ENCODE peak calls at places on chromosomes 1 and 21, in five cellular contexts. T, R, Q, F and L are unnamed samples. For H3K4me1 and H3K27me3, the result is how much of the 10 kb centered on the place peaks cover.

GRCh38 chr1:67642694-67643093 is 42.3 kb upstream of the GADD45A start:
- DNase-seq in Q (peak), F (no peak), R (no peak), T (peak), L (no peak)

GRCh38 chr1:78237364-78237916 is 191.7 kb downstream of the GIPC2 start:
- DNase-seq in R (no peak), T (no peak), F (peak), Q (no peak), L (peak)

GRCh38 chr1:89758127-89758526 is 62.7 kb upstream of the LRRC8D start:
- DNase-seq in Q (no peak), R (no peak), T (no peak), F (no peak), L (no peak)

GRCh38 chr1:110677016-110677415 is 2.3 kb upstream of the KCNA3 start:
- DNase-seq in Q (no peak), T (no peak), R (no peak), F (no peak), L (no peak)

GRCh38 chr1:36913523-36914060 is 120.7 kb downstream of the GRIK3 start:
- DNase-seq in F (no peak), T (no peak), Q (no peak), R (no peak), L (no peak)

GRCh38 chr1:20974951-20975350 is 187.8 kb upstream of the HP1BP3 start:
- DNase-seq in F (no peak), T (no peak), R (no peak), Q (no peak), L (no peak)

GRCh38 chr1:151579436-151580225 is 32.2 kb upstream of the SNX27 start:
- DNase-seq in T (no peak), Q (no peak), F (no peak), R (no peak), L (no peak)

GRCh38 chr21:36526104-36526503 is 46.2 kb upstream of the CLDN14 start:
- DNase-seq in R (no peak), F (no peak), Q (no peak), T (no peak), L (no peak)

GRCh38 chr1:15802234-15802965 is 5.0 kb downstream of the UQCRHL start:
- DNase-seq in T (no peak), Q (peak), R (no peak), F (no peak), L (no peak)

GRCh38 chr1:220700591-220701179 is 10.5 kb downstream of the C1orf115 start:
- DNase-seq in T (no peak), Q (no peak), R (no peak), F (no peak), L (peak)

GRCh38 chr1:151047925-151048644 is 534 bp downstream of the C1orf56 start:
- DNase-seq in R (no peak), T (peak), Q (peak), F (peak), L (peak)

GRCh38 chr1:43432907-43433306 is 20.8 kb downstream of the HYI start:
- DNase-seq in F (no peak), T (no peak), Q (no peak), R (no peak), L (no peak)

GRCh38 chr1:154972517-154973343 is 1.8 kb upstream of the CKS1B start:
- DNase-seq in R (peak), T (peak), F (peak), Q (peak), L (peak)

GRCh38 chr1:3668585-3669300 is 16.4 kb downstream of the TP73 start:
- DNase-seq in R (no peak), Q (peak), F (peak), T (peak), L (peak)

GRCh38 chr21:32812035-32812434 is 40.5 kb upstream of the PAXBP1 start:
- DNase-seq in Q (peak), F (no peak), R (no peak), T (peak), L (no peak)

GRCh38 chr1:97577613-97578012 is 343.2 kb downstream of the DPYD start:
- DNase-seq in Q (no peak), T (no peak), R (no peak), F (no peak), L (no peak)

GRCh38 chr1:34740161-34740875 is 14.5 kb upstream of the GJB5 start:
- DNase-seq in R (no peak), T (no peak), Q (no peak), F (no peak), L (no peak)

GRCh38 chr1:6496360-6496704 is 4.9 kb upstream of the PLEKHG5 start:
- DNase-seq in F (no peak), Q (no peak), R (no peak), T (no peak), L (no peak)

GRCh38 chr1:211133393-211133840 is 531 bp downstream of the KCNH1 start:
- DNase-seq in F (no peak), R (no peak), Q (peak), T (peak), L (no peak)

GRCh38 chr1:81119319-81119718 is 681.4 kb upstream of the ADGRL2 start:
- DNase-seq in F (no peak), R (no peak), Q (no peak), T (no peak), L (no peak)

GRCh38 chr1:246291141-246291540 is 215.9 kb downstream of the SMYD3 start:
- DNase-seq in Q (no peak), T (no peak), R (no peak), F (no peak), L (no peak)

GRCh38 chr1:210446479-210446878 is 117.8 kb downstream of the HHAT start:
- DNase-seq in T (no peak), F (no peak), Q (no peak), R (no peak), L (peak)

GRCh38 chr1:189323090-189323489 is 1154.6 kb downstream of the BRINP3 start:
- DNase-seq in T (no peak), Q (no peak), R (no peak), F (no peak), L (no peak)

GRCh38 chr1:150577557-150578277 is 1.7 kb downstream of the MCL1 start:
- DNase-seq in T (no peak), R (no peak), F (no peak), Q (no peak), L (peak)

GRCh38 chr21:38796426-38796825 is 9.3 kb upstream of the ETS2 start:
- DNase-seq in F (no peak), Q (no peak), R (no peak), T (no peak), L (no peak)

GRCh38 chr1:46408356-46409062 is 14.4 kb downstream of the FAAH start:
- DNase-seq in Q (no peak), F (no peak), T (no peak), R (no peak), L (no peak)

GRCh38 chr1:204348197-204348596 is 11.5 kb downstream of the PLEKHA6 start:
- DNase-seq in T (no peak), Q (no peak), F (peak), R (no peak), L (peak)

GRCh38 chr1:86421601-86422280 is 2.2 kb upstream of the CLCA2 start:
- DNase-seq in R (no peak), Q (no peak), T (no peak), F (no peak), L (no peak)

GRCh38 chr1:74343191-74343590 is 108.0 kb downstream of the TNNI3K start:
- DNase-seq in T (peak), F (no peak), R (no peak), Q (peak), L (no peak)

GRCh38 chr21:27586326-27586725 is 619.4 kb upstream of the ADAMTS5 start:
- DNase-seq in Q (no peak), F (no peak), R (no peak), T (no peak), L (no peak)

GRCh38 chr1:203084588-203085527 is 954 bp downstream of the MYOG start:
- DNase-seq in R (no peak), F (peak), T (peak), Q (no peak), L (peak)

GRCh38 chr1:244502630-244503029 is 41.6 kb downstream of the CATSPERE start:
- DNase-seq in T (no peak), R (no peak), Q (no peak), F (no peak), L (no peak)

GRCh38 chr1:215636258-215636965 is 69.3 kb downstream of the KCTD3 start:
- DNase-seq in Q (peak), T (peak), F (no peak), R (no peak), L (peak)
- H3K4me3 ChIP-seq in Q (no peak), T (no peak), F (peak), R (peak), L (no peak)

GRCh38 chr1:116911779-116912469 is 2.2 kb downstream of the PTGFRN start:
- DNase-seq in T (no peak), F (no peak), R (no peak), Q (no peak), L (no peak)
- H3K4me1 ChIP-seq in T (under half), F (under half), R (under half), Q (under half), L (under half)

GRCh38 chr1:230494026-230494425 is 67.9 kb upstream of the PGBD5 start:
- DNase-seq in T (no peak), F (no peak), Q (no peak), R (no peak), L (no peak)
- H3K27me3 ChIP-seq in T (under half), F (under half), Q (under half), R (under half), L (under half)

GRCh38 chr1:217528271-217528670 is 102.6 kb downstream of the GPATCH2 start:
- DNase-seq in F (no peak), Q (no peak), T (no peak), R (no peak), L (no peak)
- H3K4me3 ChIP-seq in F (no peak), Q (no peak), T (no peak), R (no peak), L (no peak)

DNA sequence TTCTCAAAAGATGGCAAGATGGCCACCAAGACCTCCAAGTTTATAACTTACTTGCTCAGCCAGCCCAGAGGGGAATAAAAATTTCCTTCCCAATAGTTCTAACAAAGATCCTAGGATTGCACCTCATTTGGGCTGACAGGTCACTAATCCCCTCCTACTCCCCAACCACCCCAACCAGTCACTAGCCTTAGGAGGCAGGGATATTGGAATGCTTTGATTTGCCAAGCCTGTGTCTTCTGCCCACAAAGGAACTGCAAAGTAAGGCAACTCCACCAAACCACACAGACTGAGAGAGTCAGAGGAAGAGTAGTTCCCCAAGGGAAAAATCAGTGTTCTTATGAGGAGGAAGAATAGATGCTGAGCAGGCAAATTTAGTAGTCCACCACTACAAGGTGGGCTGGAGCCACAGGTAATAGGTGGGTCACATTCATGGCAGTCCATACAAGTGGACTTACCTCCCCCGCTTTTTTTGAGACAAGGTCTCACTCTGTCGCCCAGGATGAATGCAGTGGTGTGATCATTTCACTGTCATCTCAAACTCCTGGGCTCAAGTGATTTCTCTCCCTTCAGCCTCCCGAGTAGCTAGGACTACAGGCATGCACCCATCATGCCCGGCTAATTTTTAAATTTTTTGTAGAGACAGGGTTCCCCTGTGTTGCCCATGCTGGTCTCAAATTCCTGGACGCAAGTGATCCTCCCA is 3.7 kb upstream of the TMEM39B start:
- DNase-seq in Q (no peak), F (no peak), T (no peak), R (no peak), L (no peak)
- H3K4me1 ChIP-seq in Q (under half), F (under half), T (under half), R (under half), L (under half)

GRCh38 chr1:157868664-157869063 is 27.1 kb upstream of the CD5L start:
- DNase-seq in F (no peak), Q (no peak), R (no peak), T (no peak), L (no peak)

DNA sequence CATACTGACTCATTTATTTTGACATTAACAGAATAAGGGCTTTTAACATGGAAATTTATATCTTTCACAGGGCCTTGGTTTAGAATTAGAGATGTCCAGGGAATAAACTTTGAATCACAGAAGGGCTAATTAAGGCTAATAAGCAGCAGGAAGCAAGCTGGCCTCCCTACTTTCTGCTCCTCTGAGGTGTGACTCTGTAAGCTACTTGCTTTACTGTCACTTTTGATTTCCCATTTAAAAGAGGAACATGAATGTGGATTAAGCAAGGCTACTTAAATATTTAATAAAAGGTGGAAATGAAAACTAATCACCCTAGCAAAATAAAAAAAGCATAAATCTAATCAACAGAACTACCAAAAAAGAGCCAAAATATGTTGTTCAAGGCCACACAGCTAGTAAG is 28.9 kb upstream of the CD5L start:
- DNase-seq in R (no peak), F (no peak), Q (no peak), T (no peak), L (no peak)
- H3K27me3 ChIP-seq in R (under half), F (under half), Q (under half), T (under half), L (under half)

GRCh38 chr21:43572443-43572842 is 86.8 kb downstream of the HSF2BP start:
- DNase-seq in T (no peak), R (no peak), Q (no peak), F (no peak), L (no peak)

GRCh38 chr21:43575466-43575841 is 83.8 kb downstream of the HSF2BP start:
- DNase-seq in Q (no peak), F (no peak), R (no peak), T (no peak), L (no peak)

GRCh38 chr21:43571976-43572375 is 87.3 kb downstream of the HSF2BP start:
- DNase-seq in T (peak), R (no peak), F (no peak), Q (no peak), L (no peak)

GRCh38 chr21:43574741-43575465 is 84.4 kb downstream of the HSF2BP start:
- DNase-seq in F (no peak), Q (peak), R (peak), T (peak), L (no peak)

DNA sequence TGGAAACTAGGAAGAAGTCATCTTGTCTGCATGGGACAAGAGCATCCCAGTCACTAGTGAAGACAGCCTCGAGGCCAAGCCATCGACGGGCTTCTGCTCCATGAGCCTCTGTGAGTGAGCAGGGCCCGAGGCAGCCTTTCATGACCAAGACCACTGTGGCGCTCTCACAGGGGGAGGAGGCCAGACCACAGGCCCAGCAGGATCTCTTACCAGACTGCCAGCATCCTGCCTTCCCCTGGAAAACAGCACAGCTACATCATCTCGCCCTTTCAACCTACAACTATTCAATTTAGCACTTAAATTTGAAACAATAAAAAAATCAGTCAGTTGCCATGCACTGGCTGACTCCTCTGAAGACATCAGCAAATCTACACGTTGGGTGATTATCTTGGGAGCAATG is 85.4 kb downstream of the HSF2BP start:
- DNase-seq in R (no peak), Q (no peak), T (no peak), F (no peak), L (no peak)
- H3K4me3 ChIP-seq in R (no peak), Q (no peak), T (no peak), F (no peak), L (no peak)

GRCh38 chr1:161805399-161806197 is 39.5 kb downstream of the ATF6 start:
- DNase-seq in F (no peak), R (no peak), Q (no peak), T (no peak), L (no peak)
- H3K4me1 ChIP-seq in F (under half), R (under half), Q (under half), T (under half), L (under half)

GRCh38 chr1:55904541-55904940 is 674.8 kb downstream of the PLPP3 start:
- DNase-seq in R (no peak), F (no peak), T (no peak), Q (no peak), L (no peak)
- H3K27me3 ChIP-seq in R (under half), F (under half), T (under half), Q (under half), L (under half)